ENCODE peak calls at places on chromosomes 5 and 9, in six cellular contexts. D is testis, R is keratinocyte, X is suprapubic skin, A is PC-3, O is left ventricle myocardium inferior. W is an unnamed sample.

GRCh38 chr5:173612948-173613347 is 3.5 kb downstream of the BOD1 start:
- DNase-seq in D (no peak), R (no peak), X (no peak), A (no peak), O (no peak), W (no peak)

GRCh38 chr5:85896499-85896898 is 721.2 kb upstream of the COX7C start:
- DNase-seq in D (no peak), R (no peak), X (no peak), A (no peak), O (no peak), W (no peak)

GRCh38 chr9:120402741-120403542 is 177.0 kb downstream of the CDK5RAP2 start:
- DNase-seq in D (no peak), R (peak), X (no peak), A (peak), O (no peak), W (no peak)

GRCh38 chr9:20989923-20990341 is 41.5 kb downstream of the HACD4 start:
- DNase-seq in D (peak), R (no peak), X (peak), A (no peak), O (peak), W (peak)

GRCh38 chr5:171641891-171642290 is 143.7 kb upstream of the SMIM23 start:
- DNase-seq in D (no peak), R (no peak), X (no peak), A (no peak), O (no peak), W (no peak)

GRCh38 chr5:4387295-4387694 is 752.8 kb upstream of the ADAMTS16 start:
- DNase-seq in D (no peak), R (no peak), X (peak), A (no peak), O (no peak), W (no peak)

GRCh38 chr5:83802686-83803085 is 82.0 kb upstream of the HAPLN1 start:
- DNase-seq in D (no peak), R (no peak), X (no peak), A (peak), O (no peak), W (no peak)

GRCh38 chr5:170632266-170632984 is 128.6 kb downstream of the KCNIP1 start:
- DNase-seq in D (peak), R (no peak), X (no peak), A (no peak), O (no peak), W (no peak)

GRCh38 chr5:67413749-67414148 is 217.2 kb upstream of the CD180 start:
- DNase-seq in D (no peak), R (no peak), X (no peak), A (no peak), O (no peak), W (no peak)

GRCh38 chr5:173243808-173244305 is 8.9 kb upstream of the NKX2-5 start:
- DNase-seq in D (no peak), R (no peak), X (no peak), A (no peak), O (no peak), W (no peak)

GRCh38 chr9:71663931-71664459 is 104.3 kb downstream of the CEMIP2 start:
- DNase-seq in D (no peak), R (no peak), X (no peak), A (peak), O (no peak), W (no peak)

GRCh38 chr5:112064956-112065355 is 308.0 kb upstream of the NREP start:
- DNase-seq in D (no peak), R (no peak), X (no peak), A (no peak), O (no peak), W (no peak)

GRCh38 chr9:28810375-28811075 is 1237.2 kb upstream of the C9orf72 start:
- DNase-seq in D (no peak), R (peak), X (no peak), A (peak), O (no peak), W (no peak)

GRCh38 chr9:127580371-127580770 is 31.7 kb upstream of the STXBP1 start:
- DNase-seq in D (no peak), R (no peak), X (no peak), A (no peak), O (no peak), W (no peak)

GRCh38 chr5:142981886-142982820 is 212.0 kb downstream of the ARHGAP26 start:
- DNase-seq in D (peak), R (peak), X (no peak), A (peak), O (peak), W (peak)

GRCh38 chr5:177600458-177601018 is 606 bp downstream of the B4GALT7 start:
- DNase-seq in D (peak), R (no peak), X (no peak), A (peak), O (no peak), W (no peak)

GRCh38 chr5:95441631-95442030 is 50.5 kb downstream of the FAM81B start:
- DNase-seq in D (no peak), R (no peak), X (no peak), A (no peak), O (no peak), W (no peak)

GRCh38 chr9:111853450-111853827 is 43.2 kb upstream of the UGCG start:
- DNase-seq in D (no peak), R (no peak), X (no peak), A (no peak), O (no peak), W (no peak)

GRCh38 chr9:92206490-92206889 is 87.0 kb downstream of the IARS1 start:
- DNase-seq in D (no peak), R (no peak), X (no peak), A (peak), O (no peak), W (no peak)

GRCh38 chr9:121655231-121655755 is 3.9 kb downstream of the DAB2IP start:
- DNase-seq in D (no peak), R (no peak), X (no peak), A (no peak), O (no peak), W (no peak)

GRCh38 chr9:11319477-11320060 is 706.8 kb upstream of the PTPRD start:
- DNase-seq in D (peak), R (no peak), X (no peak), A (peak), O (no peak), W (no peak)

GRCh38 chr5:41722359-41722950 is 147.8 kb downstream of the OXCT1 start:
- DNase-seq in D (no peak), R (no peak), X (no peak), A (peak), O (no peak), W (no peak)

GRCh38 chr5:142644640-142645361 is 41.1 kb downstream of the FGF1 start:
- DNase-seq in D (no peak), R (peak), X (no peak), A (peak), O (no peak), W (no peak)

GRCh38 chr9:128244443-128245226 is 31.2 kb downstream of the GOLGA2 start:
- DNase-seq in D (peak), R (no peak), X (peak), A (no peak), O (peak), W (peak)

GRCh38 chr5:179805529-179806249 is 977 bp downstream of the MGAT4B start:
- DNase-seq in D (peak), R (no peak), X (peak), A (no peak), O (no peak), W (peak)

GRCh38 chr5:31554552-31554951 is 22.5 kb downstream of the C5orf22 start:
- DNase-seq in D (no peak), R (no peak), X (no peak), A (peak), O (no peak), W (no peak)

GRCh38 chr9:125095821-125096443 is 47.4 kb downstream of the SCAI start:
- DNase-seq in D (no peak), R (no peak), X (no peak), A (no peak), O (no peak), W (no peak)

GRCh38 chr9:125100822-125101221 is 42.5 kb downstream of the SCAI start:
- DNase-seq in D (no peak), R (no peak), X (no peak), A (no peak), O (no peak), W (no peak)

GRCh38 chr9:125103770-125104169 is 39.6 kb downstream of the SCAI start:
- DNase-seq in D (no peak), R (no peak), X (no peak), A (no peak), O (no peak), W (no peak)

GRCh38 chr9:125103021-125103420 is 40.3 kb downstream of the SCAI start:
- DNase-seq in D (no peak), R (no peak), X (no peak), A (no peak), O (no peak), W (no peak)

GRCh38 chr9:125099816-125100215 is 43.5 kb downstream of the SCAI start:
- DNase-seq in D (no peak), R (no peak), X (no peak), A (no peak), O (no peak), W (no peak)
- H3K27ac ChIP-seq in D (no peak), R (no peak), X (no peak), A (no peak), O (no peak), W (no peak)

DNA sequence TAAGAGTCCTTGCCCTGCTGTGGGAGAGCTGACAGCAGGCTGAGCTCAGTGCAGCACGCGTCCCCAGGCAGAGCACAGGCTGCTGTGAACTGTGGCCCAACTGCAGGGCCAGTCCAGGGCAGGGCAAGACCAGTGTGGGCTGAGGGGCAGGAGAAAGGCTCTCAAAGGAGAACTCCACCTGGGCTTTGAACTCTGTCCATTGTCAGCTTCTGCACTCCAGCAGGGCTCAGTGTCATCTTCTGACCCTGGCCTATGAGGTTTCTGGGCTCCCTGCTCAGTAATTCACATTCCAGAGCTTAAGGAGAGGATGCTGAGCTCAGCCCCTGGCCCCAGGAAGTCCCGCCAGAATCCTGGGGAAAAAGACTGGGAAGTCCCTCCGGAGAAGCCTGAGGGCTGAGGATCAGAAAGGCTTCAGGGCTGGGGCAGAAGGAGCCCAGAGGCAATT is 37.4 kb downstream of the LHFPL2 start:
- DNase-seq in D (peak), R (no peak), X (no peak), A (no peak), O (no peak), W (peak)
- H3K27ac ChIP-seq in D (no peak), R (no peak), X (no peak), A (no peak), O (peak), W (no peak)

GRCh38 chr5:53023969-53024368 is 34.8 kb downstream of the ITGA2 start:
- DNase-seq in D (no peak), R (no peak), X (no peak), A (peak), O (no peak), W (no peak)

GRCh38 chr5:53025506-53025905 is 36.4 kb downstream of the ITGA2 start:
- DNase-seq in D (no peak), R (no peak), X (no peak), A (no peak), O (no peak), W (no peak)

GRCh38 chr5:53022889-53023511 is 33.8 kb downstream of the ITGA2 start:
- DNase-seq in D (no peak), R (no peak), X (no peak), A (no peak), O (no peak), W (no peak)

GRCh38 chr5:53027913-53028312 is 38.8 kb downstream of the ITGA2 start:
- DNase-seq in D (no peak), R (no peak), X (no peak), A (peak), O (peak), W (peak)

GRCh38 chr5:53024535-53024934 is 35.4 kb downstream of the ITGA2 start:
- DNase-seq in D (no peak), R (no peak), X (no peak), A (no peak), O (no peak), W (no peak)
- H3K27ac ChIP-seq in D (no peak), R (peak), X (no peak), A (peak), O (no peak), W (no peak)

GRCh38 chr5:132226516-132227234 is 978 bp downstream of the P4HA2 start:
- DNase-seq in D (peak), R (no peak), X (no peak), A (no peak), O (no peak), W (no peak)
- H3K27ac ChIP-seq in D (no peak), R (peak), X (peak), A (no peak), O (peak), W (peak)

GRCh38 chr9:135344915-135345500 is 134.6 kb upstream of the PPP1R26 start:
- DNase-seq in D (no peak), R (no peak), X (no peak), A (no peak), O (no peak), W (peak)

GRCh38 chr9:135347461-135347860 is 132.1 kb upstream of the PPP1R26 start:
- DNase-seq in D (no peak), R (no peak), X (no peak), A (peak), O (no peak), W (peak)

GRCh38 chr9:135348076-135348787 is 131.3 kb upstream of the PPP1R26 start:
- DNase-seq in D (no peak), R (no peak), X (no peak), A (no peak), O (no peak), W (peak)

GRCh38 chr9:135345775-135346433 is 133.7 kb upstream of the PPP1R26 start:
- DNase-seq in D (no peak), R (no peak), X (no peak), A (no peak), O (no peak), W (peak)

DNA sequence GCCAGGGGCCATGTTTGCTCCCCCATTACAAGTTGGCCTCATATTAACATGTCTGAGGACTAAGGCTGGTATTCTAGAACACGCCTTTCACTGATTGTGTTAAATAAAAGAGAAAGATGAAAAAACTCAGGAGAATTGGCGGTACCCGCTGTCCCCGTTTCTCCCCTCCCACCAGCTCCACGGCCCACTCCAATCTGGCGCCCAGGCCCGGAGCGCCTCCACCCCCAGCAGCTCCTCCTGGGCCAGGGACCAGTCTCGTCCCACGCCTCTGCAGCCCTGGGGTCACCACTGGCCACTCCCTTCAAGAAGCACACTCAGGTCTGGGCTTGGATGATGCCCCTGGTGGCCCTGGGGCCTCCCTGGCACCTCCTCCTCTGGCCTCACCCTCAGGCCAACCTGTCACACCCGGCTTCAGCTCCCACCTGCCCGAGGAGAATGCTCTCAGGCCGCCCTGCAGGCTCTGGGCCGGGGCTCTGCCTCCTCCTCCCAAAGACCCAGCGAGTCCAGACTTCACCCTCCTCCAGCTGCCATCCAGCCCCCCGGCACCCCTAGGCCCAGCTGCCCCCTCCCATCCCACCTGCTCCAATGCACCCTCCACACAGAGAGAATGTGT is 133.0 kb upstream of the PPP1R26 start:
- DNase-seq in D (no peak), R (no peak), X (no peak), A (no peak), O (no peak), W (peak)
- H3K27ac ChIP-seq in D (no peak), R (no peak), X (no peak), A (no peak), O (no peak), W (no peak)

DNA sequence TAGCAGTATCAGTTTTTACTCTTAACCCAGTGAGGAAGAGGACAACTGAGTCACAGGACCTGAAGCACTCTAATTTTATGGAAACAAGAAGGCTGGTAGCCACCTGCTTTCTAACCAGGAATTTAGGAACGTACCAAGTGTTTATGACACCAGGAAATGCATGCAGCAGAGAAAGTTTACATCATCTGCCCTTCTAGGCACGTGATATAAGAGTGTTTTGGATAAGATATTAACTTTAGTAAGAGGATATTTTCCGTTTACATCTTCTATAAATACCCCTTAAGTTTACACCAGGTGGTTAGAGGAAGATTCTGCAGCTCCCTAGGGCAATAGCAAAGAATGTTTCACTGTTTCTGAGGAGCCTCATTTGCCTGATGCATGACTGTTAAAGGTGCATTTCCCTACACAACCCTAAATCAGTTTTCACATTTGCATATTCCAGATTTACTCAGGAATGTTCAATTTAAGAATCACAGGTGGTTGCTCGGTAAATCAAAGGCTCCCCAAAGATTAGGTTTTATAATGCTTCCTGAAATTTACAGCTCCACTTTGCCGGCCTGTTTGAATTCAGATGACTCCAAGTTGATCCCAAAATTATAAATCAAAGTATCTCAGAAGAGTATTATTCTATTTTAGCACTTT is 1.8 kb downstream of the TSC1 start:
- DNase-seq in D (no peak), R (no peak), X (no peak), A (no peak), O (no peak), W (no peak)
- H3K27ac ChIP-seq in D (no peak), R (no peak), X (no peak), A (no peak), O (peak), W (no peak)

W was measured in kidney.